ENCODE peak calls at places on chromosomes 2 and 18, in four cellular contexts. Y, E, C and A are unnamed samples.

GRCh38 chr2:66888791-66889631 is 454.1 kb downstream of the MEIS1 start:
- DNase-seq in Y (no peak), E (no peak), C (peak), A (peak)

GRCh38 chr18:3151379-3152264 is 68.1 kb downstream of the MYOM1 start:
- DNase-seq in Y (peak), E (no peak), C (peak), A (peak)

GRCh38 chr2:38060206-38060605 is 15.7 kb downstream of the CYP1B1 start:
- DNase-seq in Y (no peak), E (no peak), C (no peak), A (no peak)

GRCh38 chr18:34493099-34493544 is 217.0 kb upstream of the DTNA start:
- DNase-seq in Y (peak), E (peak), C (peak), A (peak)

GRCh38 chr2:237026981-237027711 is 58.5 kb upstream of the COPS8 start:
- DNase-seq in Y (peak), E (peak), C (peak), A (peak)

GRCh38 chr18:9552189-9552588 is 62.2 kb downstream of the PPP4R1 start:
- DNase-seq in Y (no peak), E (no peak), C (no peak), A (no peak)

GRCh38 chr2:232772540-232772939 is 3.8 kb downstream of the KCNJ13 start:
- DNase-seq in Y (no peak), E (no peak), C (no peak), A (no peak)

GRCh38 chr18:8117008-8117376 is 492.2 kb upstream of the RAB12 start:
- DNase-seq in Y (no peak), E (no peak), C (no peak), A (no peak)

GRCh38 chr2:108909275-108909823 is 79.7 kb downstream of the EDAR start:
- DNase-seq in Y (no peak), E (no peak), C (no peak), A (no peak)

GRCh38 chr2:220175967-220176366 is 548.5 kb downstream of the SLC4A3 start:
- DNase-seq in Y (no peak), E (no peak), C (no peak), A (no peak)

GRCh38 chr2:96917008-96917575 is 47.2 kb upstream of the SEMA4C start:
- DNase-seq in Y (no peak), E (no peak), C (peak), A (no peak)

GRCh38 chr2:210502997-210503621 is 26.6 kb upstream of the LANCL1 start:
- DNase-seq in Y (peak), E (peak), C (peak), A (peak)

GRCh38 chr2:201781583-201782051 is 884 bp upstream of the ALS2 start:
- DNase-seq in Y (peak), E (no peak), C (no peak), A (no peak)

GRCh38 chr2:85730686-85731085 is 23.1 kb upstream of the ATOH8 start:
- DNase-seq in Y (no peak), E (no peak), C (peak), A (no peak)

GRCh38 chr2:201975434-201975833 is 58.2 kb upstream of the FZD7 start:
- DNase-seq in Y (no peak), E (no peak), C (no peak), A (no peak)

GRCh38 chr18:36887055-36887570 is 58.2 kb downstream of the KIAA1328 start:
- DNase-seq in Y (no peak), E (no peak), C (peak), A (peak)

GRCh38 chr2:188506843-188507242 is 215.2 kb downstream of the GULP1 start:
- DNase-seq in Y (no peak), E (no peak), C (no peak), A (no peak)

GRCh38 chr2:131400849-131401248 is 36.9 kb upstream of the RAB6D start:
- DNase-seq in Y (no peak), E (no peak), C (no peak), A (no peak)

GRCh38 chr2:172807011-172807410 is 71.4 kb downstream of the RAPGEF4 start:
- DNase-seq in Y (no peak), E (no peak), C (no peak), A (peak)

GRCh38 chr2:161030260-161031063 is 129.8 kb upstream of the TANK start:
- DNase-seq in Y (no peak), E (no peak), C (peak), A (peak)

GRCh38 chr2:126978333-126978732 is 79.6 kb downstream of the TEX51 start:
- DNase-seq in Y (no peak), E (no peak), C (no peak), A (no peak)

GRCh38 chr18:59664329-59664728 is 32.9 kb downstream of the CCBE1 start:
- DNase-seq in Y (no peak), E (no peak), C (no peak), A (no peak)

GRCh38 chr2:101253013-101253712 is 477 bp downstream of the CNOT11 start:
- DNase-seq in Y (peak), E (no peak), C (peak), A (peak)

GRCh38 chr2:69581774-69582581 is 61.6 kb downstream of the AAK1 start:
- DNase-seq in Y (no peak), E (no peak), C (peak), A (peak)

GRCh38 chr2:127121776-127122176 is 14.8 kb upstream of the BIN1 start:
- DNase-seq in Y (no peak), E (no peak), C (peak), A (no peak)

GRCh38 chr18:24369420-24369819 is 28.2 kb downstream of the OSBPL1A start:
- DNase-seq in Y (no peak), E (no peak), C (peak), A (peak)